ENCODE peak calls at places on chromosomes 3 and 15, in eight cellular contexts. S is gastrocnemius medialis, U is neuronal stem cell, L is fibroblast of lung, R is adrenal gland, T is heart right ventricle, O is ascending aorta, D is OCI-LY7. C is an unnamed sample.
A peak's percentile ranks its signal among the peaks of the same experiment; 100 is the strongest.

GRCh38 chr3:87710511-87710910 is 348.3 kb downstream of the CGGBP1 start:
- DNase-seq in S (no peak), L (no peak), U (no peak), T (no peak), D (no peak), O (no peak), R (no peak), C (no peak)

GRCh38 chr3:61862614-61863289 is 301.4 kb downstream of the PTPRG start:
- DNase-seq in D (no peak), R (no peak), U (no peak), O (no peak), S (no peak), L (no peak), T (no peak), C (no peak)

GRCh38 chr15:66287461-66288055 is 5.8 kb upstream of the DIS3L start:
- DNase-seq in U (peak; percentile 24), T (no peak), S (no peak), R (no peak), L (no peak), D (peak; percentile 61), O (no peak), C (no peak)

GRCh38 chr3:185421577-185422232 is 58.8 kb downstream of the MAP3K13 start:
- DNase-seq in T (no peak), S (no peak), R (no peak), D (peak; percentile 46), U (no peak), L (no peak), O (no peak), C (no peak)

GRCh38 chr15:58203537-58203936 is 65.4 kb downstream of the AQP9 start:
- DNase-seq in R (no peak), L (peak; percentile 95), U (no peak), D (no peak), T (no peak), S (no peak), O (no peak), C (no peak)

GRCh38 chr3:66153471-66153870 is 67.3 kb upstream of the SLC25A26 start:
- DNase-seq in S (no peak), L (peak; percentile 37), U (no peak), R (no peak), D (no peak), T (no peak), O (no peak), C (no peak)

GRCh38 chr3:14803981-14804834 is 14.6 kb upstream of the FGD5 start:
- DNase-seq in R (no peak), S (no peak), D (no peak), U (no peak), T (peak; percentile 52), L (no peak), O (no peak), C (no peak)

GRCh38 chr15:69117431-69117841 is 43.0 kb upstream of the GLCE start:
- DNase-seq in S (no peak), R (no peak), O (no peak), T (no peak), D (no peak), L (no peak), U (peak; percentile 20), C (no peak)

GRCh38 chr3:186414735-186415419 is 52.8 kb upstream of the DGKG start:
- DNase-seq in U (no peak), S (no peak), T (no peak), R (no peak), D (no peak), O (no peak), L (peak; percentile 93), C (no peak)

GRCh38 chr3:169082076-169082475 is 581.4 kb downstream of the MECOM start:
- DNase-seq in R (no peak), L (peak; percentile 26), S (no peak), O (no peak), D (no peak), T (no peak), U (no peak), C (no peak)

GRCh38 chr3:171972965-171973364 is 66.4 kb upstream of the FNDC3B start:
- DNase-seq in L (peak; percentile 65), S (peak; percentile 11), R (no peak), U (no peak), T (peak; percentile 36), O (no peak), D (no peak), C (no peak)

GRCh38 chr15:90529369-90530249 is at the start of gene CRTC3:
- DNase-seq in O (no peak), R (peak; percentile 55), T (peak; percentile 34), S (peak; percentile 14), L (peak; percentile 64), U (peak; percentile 35), D (peak; percentile 70), C (peak; percentile 54)

GRCh38 chr3:124658270-124658669 is 72.0 kb upstream of the UMPS start:
- DNase-seq in S (no peak), U (no peak), T (no peak), L (no peak), D (no peak), O (no peak), R (no peak), C (no peak)

GRCh38 chr15:98720036-98720435 is 71.7 kb downstream of the IGF1R start:
- DNase-seq in O (no peak), R (no peak), U (no peak), S (no peak), L (no peak), T (no peak), D (no peak), C (no peak)
- H3K4me1 ChIP-seq in O (peaks cover 71% of the 10 kb centered on the region), R (peaks cover 44% of the 10 kb centered on the region), U (peaks cover 24% of the 10 kb centered on the region), S (peaks cover 38% of the 10 kb centered on the region), L (peaks cover 2% of the 10 kb centered on the region), T (peaks cover 55% of the 10 kb centered on the region), D (peaks cover 7% of the 10 kb centered on the region), C (peaks cover 62% of the 10 kb centered on the region)

GRCh38 chr15:47756872-47757271 is 39.6 kb downstream of the SEMA6D start:
- DNase-seq in T (peak; percentile 13), O (no peak), D (no peak), S (peak; percentile 44), R (peak; percentile 12), U (no peak), L (peak; percentile 89), C (no peak)
- H3K9me3 ChIP-seq in T (peaks cover 30% of the 10 kb centered on the region), O (peaks cover 10% of the 10 kb centered on the region), D (peaks cover 9% of the 10 kb centered on the region), S (no peaks in the 10 kb centered on the region), R (no peaks in the 10 kb centered on the region), U (peaks cover 6% of the 10 kb centered on the region), L (no peaks in the 10 kb centered on the region), C (no peaks in the 10 kb centered on the region)

GRCh38 chr3:60573494-60573893 is 677.8 kb downstream of the FHIT start:
- DNase-seq in L (peak; percentile 65), R (peak; percentile 72), U (no peak), D (no peak), O (no peak), T (no peak), S (no peak), C (no peak)
- H3K4me1 ChIP-seq in L (no peaks in the 10 kb centered on the region), R (no peaks in the 10 kb centered on the region), U (peaks cover 14% of the 10 kb centered on the region), D (peaks cover 5% of the 10 kb centered on the region), O (no peaks in the 10 kb centered on the region), T (no peaks in the 10 kb centered on the region), S (no peaks in the 10 kb centered on the region), C (no peaks in the 10 kb centered on the region)

GRCh38 chr15:25236143-25236860 is 202.5 kb downstream of the UBE3A start:
- DNase-seq in S (no peak), D (no peak), T (no peak), L (no peak), U (no peak), R (no peak), O (no peak), C (no peak)
- H3K9me3 ChIP-seq in S (no peaks in the 10 kb centered on the region), D (no peaks in the 10 kb centered on the region), T (peaks cover 67% of the 10 kb centered on the region), L (no peaks in the 10 kb centered on the region), U (peaks cover 68% of the 10 kb centered on the region), R (no peaks in the 10 kb centered on the region), O (no peaks in the 10 kb centered on the region), C (no peaks in the 10 kb centered on the region)

DNA sequence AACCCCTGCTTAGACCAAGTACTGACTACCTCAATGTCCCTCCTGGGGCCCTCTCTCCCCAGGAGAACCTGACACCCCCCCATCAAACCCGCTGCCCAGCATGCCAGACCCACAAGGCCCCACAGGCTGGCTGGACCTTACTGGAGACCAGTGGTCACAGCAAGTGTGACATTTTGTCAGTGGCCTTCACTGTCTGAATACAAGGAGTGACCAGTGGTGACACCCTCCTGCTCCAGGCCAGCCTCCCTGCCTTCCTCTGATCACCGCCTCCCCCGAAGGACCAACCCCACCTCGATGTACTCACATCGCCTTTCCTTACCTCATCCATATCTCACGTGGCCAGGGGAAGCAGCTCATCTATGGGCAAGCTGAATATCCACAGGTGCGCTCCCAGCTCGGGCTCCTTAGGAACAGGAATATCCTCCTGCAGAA is 62.1 kb upstream of the HERC1 start:
- DNase-seq in S (no peak), D (no peak), R (no peak), T (no peak), O (no peak), L (no peak), U (no peak), C (no peak)
- H3K4me1 ChIP-seq in S (peaks cover 64% of the 10 kb centered on the region), D (peaks cover 26% of the 10 kb centered on the region), R (peaks cover 12% of the 10 kb centered on the region), T (peaks cover 7% of the 10 kb centered on the region), O (no peaks in the 10 kb centered on the region), L (peaks cover 12% of the 10 kb centered on the region), U (peaks cover 11% of the 10 kb centered on the region), C (peaks cover 96% of the 10 kb centered on the region)

DNA sequence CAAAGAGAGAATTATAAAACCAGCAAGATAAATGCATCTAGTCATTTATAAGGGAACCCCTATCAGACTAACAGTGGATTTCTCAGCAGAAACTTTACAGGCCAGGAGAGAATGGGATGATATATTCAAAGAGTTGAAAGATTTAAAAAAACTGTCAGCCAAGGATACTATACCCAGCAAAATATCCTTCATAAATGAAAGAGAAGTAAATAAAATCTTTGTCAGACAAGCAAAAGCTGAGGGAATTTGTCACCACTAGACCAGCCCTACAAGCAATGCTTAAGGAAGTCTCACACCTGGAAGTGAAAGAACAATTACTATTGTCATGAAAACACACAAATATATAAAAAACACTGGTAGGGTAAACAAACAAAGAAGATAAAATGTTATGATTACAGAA is 113.4 kb upstream of the FAM3D start:
- DNase-seq in L (no peak), U (peak; percentile 3), R (no peak), T (no peak), D (peak; percentile 4), S (no peak), O (no peak), C (no peak)
- H3K9me3 ChIP-seq in L (no peaks in the 10 kb centered on the region), U (peaks cover 6% of the 10 kb centered on the region), R (peaks cover 10% of the 10 kb centered on the region), T (peaks cover 50% of the 10 kb centered on the region), D (peaks cover 16% of the 10 kb centered on the region), S (no peaks in the 10 kb centered on the region), O (peaks cover 6% of the 10 kb centered on the region), C (no peaks in the 10 kb centered on the region)

C was measured in CD8-positive, alpha-beta T cell.